ENCODE peak calls at places on chromosome 11, in seven cellular contexts. B is PC-3, U is type B pancreatic cell, R is A549, E is heart right ventricle, X is fibroblast of mammary gland, P is mesothelial cell of epicardium. K is an unnamed sample.

GRCh38 chr11:82080160-82080559 is 653.5 kb downstream of the FAM181B start:
- DNase-seq in B (no peak), U (no peak), R (no peak), E (no peak), X (peak), P (no peak), K (no peak)

GRCh38 chr11:119852741-119853140 is 123.7 kb upstream of the NECTIN1 start:
- DNase-seq in B (no peak), U (no peak), R (no peak), E (no peak), X (no peak), P (no peak), K (no peak)

GRCh38 chr11:2086239-2087040 is 52.7 kb downstream of the IGF2 start:
- DNase-seq in B (no peak), U (peak), R (no peak), E (no peak), X (no peak), P (peak), K (no peak)

GRCh38 chr11:15471709-15472404 is 357.1 kb downstream of the INSC start:
- DNase-seq in B (no peak), U (no peak), R (no peak), E (no peak), X (no peak), P (no peak), K (no peak)

GRCh38 chr11:1600626-1601025 is 2.5 kb upstream of the KRTAP5-2 start:
- DNase-seq in B (no peak), U (no peak), R (no peak), E (no peak), X (no peak), P (no peak), K (no peak)

GRCh38 chr11:112631333-112631732 is 329.9 kb upstream of the NCAM1 start:
- DNase-seq in B (no peak), U (no peak), R (no peak), E (no peak), X (no peak), P (no peak), K (no peak)

GRCh38 chr11:83724704-83725114 is 438.5 kb upstream of the CCDC90B start:
- DNase-seq in B (peak), U (no peak), R (peak), E (peak), X (peak), P (no peak), K (no peak)

GRCh38 chr11:7609015-7609414 is 64.3 kb downstream of the CYB5R2 start:
- DNase-seq in B (no peak), U (no peak), R (no peak), E (no peak), X (peak), P (no peak), K (no peak)

GRCh38 chr11:64395545-64396078 is 36.6 kb downstream of the RPS6KA4 start:
- DNase-seq in B (no peak), U (no peak), R (no peak), E (no peak), X (no peak), P (no peak), K (no peak)

GRCh38 chr11:86458294-86459001 is 83.8 kb downstream of the CCDC81 start:
- DNase-seq in B (no peak), U (no peak), R (no peak), E (no peak), X (peak), P (no peak), K (no peak)

GRCh38 chr11:122167100-122167499 is 51.1 kb upstream of the BLID start:
- DNase-seq in B (peak), U (no peak), R (no peak), E (no peak), X (peak), P (no peak), K (no peak)

GRCh38 chr11:126991596-126991995 is 9.0 kb downstream of the KIRREL3 start:
- DNase-seq in B (peak), U (no peak), R (peak), E (no peak), X (peak), P (no peak), K (no peak)

GRCh38 chr11:46845440-46845739 is 690 bp downstream of the CKAP5 start:
- DNase-seq in B (no peak), U (no peak), R (no peak), E (no peak), X (peak), P (no peak), K (no peak)

GRCh38 chr11:68504432-68505066 is 44.0 kb downstream of the PPP6R3 start:
- DNase-seq in B (no peak), U (no peak), R (no peak), E (no peak), X (no peak), P (no peak), K (no peak)

GRCh38 chr11:125084057-125084416 is 20.9 kb downstream of the SLC37A2 start:
- DNase-seq in B (no peak), U (no peak), R (no peak), E (no peak), X (no peak), P (no peak), K (no peak)

GRCh38 chr11:34234086-34234740 is 123.6 kb downstream of the ABTB2 start:
- DNase-seq in B (peak), U (no peak), R (peak), E (no peak), X (peak), P (no peak), K (peak)

GRCh38 chr11:112864715-112865114 is 96.5 kb upstream of the NCAM1 start:
- DNase-seq in B (no peak), U (no peak), R (no peak), E (no peak), X (no peak), P (no peak), K (no peak)

GRCh38 chr11:65479184-65480145 is 19.4 kb upstream of the MALAT1 start:
- DNase-seq in B (no peak), U (no peak), R (peak), E (peak), X (peak), P (no peak), K (no peak)

GRCh38 chr11:106398396-106399074 is 321.1 kb downstream of the AASDHPPT start:
- DNase-seq in B (peak), U (no peak), R (peak), E (no peak), X (no peak), P (no peak), K (no peak)

GRCh38 chr11:31887180-31887579 is 76.1 kb upstream of the PAX6 start:
- DNase-seq in B (peak), U (no peak), R (peak), E (no peak), X (peak), P (no peak), K (no peak)

GRCh38 chr11:73267122-73267846 is 4.9 kb upstream of the P2RY6 start:
- DNase-seq in B (no peak), U (peak), R (no peak), E (no peak), X (no peak), P (no peak), K (no peak)

GRCh38 chr11:30573951-30574350 is 12.2 kb downstream of the MPPED2 start:
- DNase-seq in B (peak), U (no peak), R (no peak), E (no peak), X (no peak), P (no peak), K (no peak)

GRCh38 chr11:19253817-19254216 is 13.1 kb upstream of the E2F8 start:
- DNase-seq in B (no peak), U (no peak), R (no peak), E (no peak), X (no peak), P (no peak), K (no peak)

GRCh38 chr11:33978376-33978775 is 73.2 kb upstream of the CAPRIN1 start:
- DNase-seq in B (no peak), U (no peak), R (no peak), E (no peak), X (no peak), P (no peak), K (no peak)

GRCh38 chr11:94142308-94143277 is 14.0 kb downstream of the PANX1 start:
- DNase-seq in B (no peak), U (no peak), R (no peak), E (no peak), X (no peak), P (no peak), K (no peak)

GRCh38 chr11:8318536-8318935 is 54.9 kb upstream of the LMO1 start:
- DNase-seq in B (no peak), U (no peak), R (no peak), E (no peak), X (no peak), P (no peak), K (no peak)

GRCh38 chr11:118872403-118872821 is 11.3 kb upstream of the CXCR5 start:
- DNase-seq in B (no peak), U (no peak), R (no peak), E (no peak), X (no peak), P (no peak), K (peak)

GRCh38 chr11:62621567-62622470 is at the start of gene B3GAT3:
- DNase-seq in B (peak), U (peak), R (peak), E (peak), X (peak), P (peak), K (peak)
- TF ChIP-seq CTCF in B (no peak), U (peak), R (peak), E (no peak), X (no peak), P (no peak), K (no peak)

GRCh38 chr11:36431429-36432092 is 78.5 kb downstream of the TRAF6 start:
- DNase-seq in B (peak), U (no peak), R (peak), E (peak), X (peak), P (no peak), K (no peak)
- TF ChIP-seq CTCF in B (no peak), U (no peak), R (no peak), E (no peak), X (peak), P (no peak), K (no peak)

DNA sequence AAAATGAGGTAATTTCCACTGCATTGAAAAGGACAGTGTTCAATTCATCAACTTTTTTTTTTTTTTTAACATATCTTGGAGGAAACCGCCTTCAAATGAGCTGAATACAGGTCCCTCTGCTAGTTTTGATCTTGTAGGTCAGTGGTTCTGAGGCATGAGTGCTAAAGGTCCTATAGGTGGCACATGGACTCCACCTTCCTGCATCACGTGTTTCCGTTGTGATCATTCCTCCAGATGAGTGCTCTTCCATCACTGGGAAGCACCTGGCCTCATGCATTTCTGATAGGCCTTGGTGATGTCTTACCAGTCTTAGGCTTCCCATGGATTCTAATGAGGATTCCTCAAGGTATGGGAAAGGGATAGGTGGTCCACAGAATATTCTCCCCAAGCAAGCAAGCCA is 37.8 kb downstream of the FDX1 start:
- DNase-seq in B (no peak), U (no peak), R (no peak), E (no peak), X (no peak), P (no peak), K (no peak)
- TF ChIP-seq CTCF in B (no peak), U (no peak), R (no peak), E (no peak), X (no peak), P (no peak), K (no peak)

DNA sequence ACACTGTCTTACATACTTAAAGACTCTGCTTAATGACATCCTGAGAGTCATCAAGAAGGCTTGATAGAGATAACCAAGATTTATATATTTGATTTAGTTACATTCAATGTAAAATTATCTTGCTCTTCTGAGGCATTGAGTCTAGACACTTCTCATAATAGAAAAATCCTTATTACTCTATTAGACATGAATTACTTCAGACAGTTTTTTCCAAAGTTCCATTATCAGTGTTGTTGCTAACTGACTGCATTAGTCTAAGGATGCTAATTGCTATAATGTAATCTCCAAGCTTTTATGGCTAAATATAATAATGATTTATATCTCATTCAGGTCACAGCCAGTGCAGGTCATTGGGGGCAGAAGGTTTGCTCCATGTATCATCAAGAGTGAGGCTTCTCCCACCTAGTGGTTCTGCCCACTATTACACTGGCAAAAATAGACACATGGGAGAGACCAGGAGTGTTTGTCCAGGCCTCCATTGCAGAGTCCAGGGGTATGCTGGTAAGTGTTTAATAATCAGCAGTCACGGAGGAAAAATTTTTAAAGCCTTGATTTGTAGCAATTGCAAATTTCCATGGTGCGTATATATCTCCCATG is 377.2 kb upstream of the DDI1 start:
- DNase-seq in B (peak), U (no peak), R (peak), E (no peak), X (peak), P (no peak), K (no peak)
- TF ChIP-seq CTCF in B (peak), U (peak), R (no peak), E (no peak), X (peak), P (peak), K (no peak)

K was measured in activated B cell treated with CpG ODN at 0.5 μM for 24 hours.